ENCODE peak calls at places on chromosomes 13 and 19, in nine cellular contexts. U is AG04450; H is psoas muscle; J is endodermal cell; F is effector memory CD4-positive, alpha-beta T cell; Q is thoracic aorta; M is ovary; Z is left ventricle myocardium inferior; W is stomach. D is an unnamed sample.
A peak's percentile ranks its signal among the peaks of the same experiment; 100 is the strongest.

GRCh38 chr19:54418030-54418929 is 3.0 kb downstream of the TTYH1 start:
- DNase-seq in U (no peak), H (no peak), J (peak; percentile 68), F (no peak), Q (no peak), M (no peak), Z (no peak), W (no peak), D (no peak)

GRCh38 chr13:41311607-41312500 is 787 bp downstream of the NAA16 start:
- DNase-seq in U (no peak), H (peak; percentile 64), J (peak; percentile 69), F (peak; percentile 31), Q (peak; percentile 8), M (peak; percentile 75), Z (peak; percentile 42), W (peak; percentile 49), D (peak; percentile 32)

GRCh38 chr13:87444135-87444534 is 227.0 kb upstream of the SLITRK5 start:
- DNase-seq in U (no peak), H (no peak), J (no peak), F (no peak), Q (no peak), M (no peak), Z (no peak), W (no peak), D (no peak)

GRCh38 chr19:3017923-3018322 is 11.2 kb downstream of the TLE2 start:
- DNase-seq in U (no peak), H (no peak), J (no peak), F (no peak), Q (no peak), M (no peak), Z (no peak), W (no peak), D (no peak)

GRCh38 chr19:21092107-21092506 is 10.1 kb downstream of the ZNF714 start:
- DNase-seq in U (no peak), H (no peak), J (no peak), F (no peak), Q (no peak), M (no peak), Z (no peak), W (no peak), D (no peak)

GRCh38 chr19:41437944-41438574 is 1.7 kb downstream of the DMAC2 start:
- DNase-seq in U (no peak), H (no peak), J (peak; percentile 38), F (no peak), Q (no peak), M (peak; percentile 29), Z (no peak), W (no peak), D (no peak)

GRCh38 chr13:50990050-50990449 is 80.5 kb downstream of the RNASEH2B start:
- DNase-seq in U (no peak), H (no peak), J (no peak), F (no peak), Q (no peak), M (no peak), Z (no peak), W (no peak), D (no peak)

GRCh38 chr13:68574053-68574452 is 1343.9 kb upstream of the PCDH9 start:
- DNase-seq in U (no peak), H (no peak), J (no peak), F (no peak), Q (no peak), M (no peak), Z (no peak), W (no peak), D (no peak)

GRCh38 chr13:76937416-76937815 is 10.9 kb upstream of the ACOD1 start:
- DNase-seq in U (peak; percentile 88), H (no peak), J (no peak), F (no peak), Q (no peak), M (no peak), Z (no peak), W (no peak), D (no peak)

GRCh38 chr13:59666504-59666903 is 497.2 kb downstream of the DIAPH3 start:
- DNase-seq in U (no peak), H (no peak), J (no peak), F (no peak), Q (no peak), M (no peak), Z (no peak), W (no peak), D (no peak)

GRCh38 chr13:24022568-24022967 is 125.3 kb upstream of the C1QTNF9B start:
- DNase-seq in U (no peak), H (no peak), J (no peak), F (no peak), Q (no peak), M (no peak), Z (no peak), W (no peak), D (no peak)

GRCh38 chr13:43785681-43786471 is 896 bp downstream of the ENOX1 start:
- DNase-seq in U (peak; percentile 18), H (peak; percentile 91), J (peak; percentile 88), F (no peak), Q (peak; percentile 33), M (peak; percentile 94), Z (peak; percentile 87), W (peak; percentile 70), D (peak; percentile 88)

GRCh38 chr13:42266464-42266863 is 5.5 kb upstream of the AKAP11 start:
- DNase-seq in U (peak; percentile 29), H (no peak), J (no peak), F (no peak), Q (no peak), M (no peak), Z (no peak), W (no peak), D (no peak)

GRCh38 chr19:46614114-46614701 is 10.7 kb downstream of the PTGIR start:
- DNase-seq in U (no peak), H (peak; percentile 90), J (peak; percentile 96), F (peak; percentile 70), Q (no peak), M (peak; percentile 88), Z (peak; percentile 86), W (peak; percentile 88), D (peak; percentile 86)

DNA sequence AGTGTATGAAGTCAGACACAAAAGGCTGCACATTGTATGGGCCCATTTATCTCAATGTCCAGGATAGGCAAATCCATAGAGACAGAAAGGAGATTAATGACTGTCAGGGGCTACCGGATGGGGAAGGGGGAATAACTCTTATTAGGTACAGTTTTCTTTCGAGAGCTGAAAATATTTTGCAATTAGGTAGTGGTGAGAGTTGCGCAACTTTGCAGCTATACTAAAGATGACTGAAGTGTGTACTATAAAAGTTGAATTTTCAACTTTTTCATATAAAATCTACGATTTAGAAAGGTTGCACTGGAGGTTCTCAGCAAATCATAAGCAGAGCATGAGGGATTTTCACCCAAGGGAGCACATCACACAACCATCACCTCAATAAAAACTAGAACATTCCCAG is 16.1 kb upstream of the SLC15A1 start:
- DNase-seq in U (no peak), H (no peak), J (no peak), F (no peak), Q (no peak), M (no peak), Z (no peak), W (no peak), D (no peak)
- H3K27me3 ChIP-seq in U (peaks cover 18% of the 10 kb centered on the region), H (no peaks in the 10 kb centered on the region), J (peaks cover 9% of the 10 kb centered on the region), F (no peaks in the 10 kb centered on the region), Q (no peaks in the 10 kb centered on the region), M (no peaks in the 10 kb centered on the region), Z (peaks cover 15% of the 10 kb centered on the region), W (peaks cover 5% of the 10 kb centered on the region), D (no peaks in the 10 kb centered on the region)

GRCh38 chr19:14265285-14266036 is 59.5 kb upstream of the ADGRL1 start:
- DNase-seq in U (no peak), H (no peak), J (peak; percentile 85), F (no peak), Q (no peak), M (peak; percentile 35), Z (no peak), W (no peak), D (no peak)
- H3K4me3 ChIP-seq in U (no peak overlapping the region), H (no peak overlapping the region), J (peak overlapping the region; percentile 82), F (no peak overlapping the region), Q (peak overlapping the region; percentile 31), M (peak overlapping the region; percentile 10), Z (no peak overlapping the region), W (no peak overlapping the region), D (no peak overlapping the region)

DNA sequence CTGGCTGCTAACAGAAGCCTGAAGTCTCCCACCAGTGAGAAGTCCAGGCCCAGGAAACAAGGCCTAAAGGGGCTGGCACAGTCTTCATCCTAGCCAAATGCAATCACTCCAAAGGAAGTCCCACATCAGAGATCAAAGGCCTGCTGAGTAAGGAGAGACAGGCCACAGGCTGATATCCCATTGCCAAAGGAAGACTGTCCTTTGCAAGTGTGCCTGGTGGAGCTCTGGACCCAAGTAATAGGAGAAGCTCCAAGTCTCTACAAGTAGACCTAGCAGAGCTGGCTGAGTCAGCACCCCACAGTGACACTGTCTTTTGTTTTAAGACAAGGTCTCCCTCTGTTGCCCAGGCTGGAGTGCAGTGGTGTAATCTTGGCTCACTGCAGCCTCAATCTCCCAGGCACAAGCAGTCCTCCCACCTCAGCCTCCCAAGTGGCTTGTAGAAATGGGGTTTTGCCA is 4.5 kb downstream of the DBP start:
- DNase-seq in U (no peak), H (no peak), J (peak; percentile 42), F (no peak), Q (no peak), M (no peak), Z (no peak), W (no peak), D (no peak)
- H3K27ac ChIP-seq in U (peak overlapping the region; percentile 47), H (peak overlapping the region; percentile 97), J (no peak overlapping the region), F (no peak overlapping the region), Q (peak overlapping the region; percentile 18), M (peak overlapping the region; percentile 65), Z (peak overlapping the region; percentile 98), W (peak overlapping the region; percentile 98), D (peak overlapping the region; percentile 95)

GRCh38 chr13:33014291-33014690 is 1.9 kb upstream of the KL start:
- DNase-seq in U (no peak), H (no peak), J (no peak), F (no peak), Q (no peak), M (no peak), Z (no peak), W (no peak), D (no peak)
- H3K27me3 ChIP-seq in U (peaks cover 40% of the 10 kb centered on the region), H (peaks cover 2% of the 10 kb centered on the region), J (peaks cover 59% of the 10 kb centered on the region), F (peaks cover 20% of the 10 kb centered on the region), Q (no peaks in the 10 kb centered on the region), M (peaks cover 3% of the 10 kb centered on the region), Z (peaks cover 7% of the 10 kb centered on the region), W (peaks cover 25% of the 10 kb centered on the region), D (peaks cover 38% of the 10 kb centered on the region)

DNA sequence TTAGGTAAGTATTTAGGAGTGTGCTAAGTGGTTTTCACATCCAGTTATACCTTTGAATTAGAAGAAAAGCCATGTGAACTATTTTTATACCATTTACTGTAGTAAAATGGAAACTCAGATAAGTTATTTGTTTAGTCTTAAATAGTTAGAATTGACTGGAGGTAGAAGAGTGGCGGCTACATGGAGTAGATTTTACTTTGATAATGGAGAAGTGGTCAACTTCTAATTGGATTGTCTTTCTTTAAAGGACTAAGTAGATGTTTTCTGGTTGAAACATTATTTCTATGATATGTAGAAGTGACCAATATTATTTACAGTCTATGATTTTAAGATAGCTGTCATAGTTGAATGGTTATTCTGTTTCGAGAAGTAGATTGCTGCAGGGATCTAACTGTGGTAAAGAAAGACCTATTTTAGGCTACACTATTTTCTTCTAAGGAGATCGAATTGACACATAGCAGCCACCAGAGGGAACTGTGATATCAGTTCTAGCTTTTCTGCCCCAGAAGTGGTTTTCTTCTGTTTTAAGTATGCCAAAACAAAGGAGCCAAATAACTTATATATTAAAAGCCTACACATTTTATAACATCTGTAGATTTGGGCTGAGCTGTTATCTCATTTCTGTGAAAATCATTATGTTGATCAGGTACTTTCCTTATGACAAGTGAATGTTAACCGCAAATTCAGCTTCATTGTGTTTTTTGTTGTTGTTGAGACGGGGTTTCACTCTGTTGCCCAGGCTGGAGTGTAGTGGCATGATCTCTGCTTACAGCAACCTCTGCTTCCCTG is 26.1 kb downstream of the ZMYM2 start:
- DNase-seq in U (peak; percentile 32), H (no peak), J (no peak), F (no peak), Q (no peak), M (no peak), Z (no peak), W (no peak), D (no peak)
- H3K4me3 ChIP-seq in U (no peak overlapping the region), H (no peak overlapping the region), J (no peak overlapping the region), F (no peak overlapping the region), Q (no peak overlapping the region), M (no peak overlapping the region), Z (no peak overlapping the region), W (no peak overlapping the region), D (no peak overlapping the region)

D was measured in heart right ventricle.